ENCODE peak calls at places on chromosomes 4 and X, in nine cellular contexts. E is HL-60, N is ovary, X is A549, T is DND-41, Y is chondrocyte, M is fibroblast of lung, F is adrenal gland, B is psoas muscle. J is an unnamed sample.
A peak's percentile ranks its signal among the peaks of the same experiment; 100 is the strongest.

GRCh38 chr4:78704981-78705757 is 71.0 kb upstream of the BMP2K start:
- DNase-seq in M (peak; percentile 78), F (no peak), E (no peak), X (no peak), Y (no peak), T (no peak), N (no peak), B (no peak), J (no peak)

GRCh38 chr4:118941149-118941548 is 52.5 kb downstream of the SYNPO2 start:
- DNase-seq in F (no peak), X (no peak), M (peak; percentile 37), E (peak; percentile 14), B (no peak), N (peak; percentile 74), Y (no peak), T (no peak), J (no peak)

GRCh38 chrX:104833401-104833800 is 267.4 kb downstream of the IL1RAPL2 start:
- DNase-seq in T (no peak), F (no peak), M (peak; percentile 9), X (no peak), N (no peak), B (no peak), E (no peak), Y (no peak), J (no peak)

GRCh38 chr4:173013232-173013932 is 155.2 kb upstream of the GALNT7 start:
- DNase-seq in F (peak; percentile 73), M (peak; percentile 63), T (peak; percentile 75), Y (no peak), E (peak; percentile 47), X (peak; percentile 42), N (peak; percentile 51), B (no peak), J (peak; percentile 36)

GRCh38 chr4:101356928-101357327 is 9.6 kb upstream of the PPP3CA start:
- DNase-seq in B (no peak), T (no peak), N (no peak), F (peak; percentile 63), X (peak; percentile 28), Y (no peak), M (peak; percentile 81), E (no peak), J (no peak)

GRCh38 chr4:177093964-177094363 is 215.7 kb upstream of the NEIL3 start:
- DNase-seq in M (no peak), T (no peak), Y (no peak), F (no peak), N (no peak), X (no peak), B (no peak), E (no peak), J (no peak)

GRCh38 chr4:81664079-81664478 is 192.4 kb upstream of the RASGEF1B start:
- DNase-seq in M (no peak), X (no peak), B (no peak), T (no peak), N (no peak), E (no peak), F (no peak), Y (no peak), J (no peak)

GRCh38 chrX:37785569-37785968 is 5.7 kb downstream of the CYBB start:
- DNase-seq in E (peak; percentile 86), B (no peak), X (no peak), Y (no peak), N (no peak), T (no peak), F (no peak), M (no peak), J (no peak)

GRCh38 chr4:139514382-139515059 is 41.5 kb downstream of the SETD7 start:
- DNase-seq in B (no peak), T (no peak), Y (no peak), E (no peak), N (no peak), X (no peak), M (no peak), F (no peak), J (no peak)

GRCh38 chr4:138163171-138163570 is 79.0 kb downstream of the SLC7A11 start:
- DNase-seq in Y (no peak), T (no peak), X (no peak), E (no peak), N (no peak), M (no peak), F (no peak), B (no peak), J (no peak)

GRCh38 chr4:145154573-145154972 is 25.8 kb downstream of the OTUD4 start:
- DNase-seq in Y (no peak), N (no peak), E (no peak), B (no peak), F (no peak), T (no peak), M (peak; percentile 39), X (peak; percentile 7), J (no peak)

GRCh38 chr4:15144249-15144966 is 142.1 kb downstream of the CPEB2 start:
- DNase-seq in X (no peak), T (no peak), M (peak; percentile 35), B (no peak), E (no peak), F (no peak), N (no peak), Y (no peak), J (no peak)

GRCh38 chr4:70722199-70722791 is 531 bp downstream of the RUFY3 start:
- DNase-seq in B (peak; percentile 24), T (peak; percentile 68), Y (no peak), X (no peak), N (peak; percentile 51), E (no peak), F (peak; percentile 83), M (peak; percentile 75), J (peak; percentile 58)

GRCh38 chr4:169993531-169993930 is 32.7 kb downstream of the MFAP3L start:
- DNase-seq in X (no peak), B (no peak), E (no peak), T (no peak), N (no peak), Y (no peak), M (no peak), F (no peak), J (no peak)

DNA sequence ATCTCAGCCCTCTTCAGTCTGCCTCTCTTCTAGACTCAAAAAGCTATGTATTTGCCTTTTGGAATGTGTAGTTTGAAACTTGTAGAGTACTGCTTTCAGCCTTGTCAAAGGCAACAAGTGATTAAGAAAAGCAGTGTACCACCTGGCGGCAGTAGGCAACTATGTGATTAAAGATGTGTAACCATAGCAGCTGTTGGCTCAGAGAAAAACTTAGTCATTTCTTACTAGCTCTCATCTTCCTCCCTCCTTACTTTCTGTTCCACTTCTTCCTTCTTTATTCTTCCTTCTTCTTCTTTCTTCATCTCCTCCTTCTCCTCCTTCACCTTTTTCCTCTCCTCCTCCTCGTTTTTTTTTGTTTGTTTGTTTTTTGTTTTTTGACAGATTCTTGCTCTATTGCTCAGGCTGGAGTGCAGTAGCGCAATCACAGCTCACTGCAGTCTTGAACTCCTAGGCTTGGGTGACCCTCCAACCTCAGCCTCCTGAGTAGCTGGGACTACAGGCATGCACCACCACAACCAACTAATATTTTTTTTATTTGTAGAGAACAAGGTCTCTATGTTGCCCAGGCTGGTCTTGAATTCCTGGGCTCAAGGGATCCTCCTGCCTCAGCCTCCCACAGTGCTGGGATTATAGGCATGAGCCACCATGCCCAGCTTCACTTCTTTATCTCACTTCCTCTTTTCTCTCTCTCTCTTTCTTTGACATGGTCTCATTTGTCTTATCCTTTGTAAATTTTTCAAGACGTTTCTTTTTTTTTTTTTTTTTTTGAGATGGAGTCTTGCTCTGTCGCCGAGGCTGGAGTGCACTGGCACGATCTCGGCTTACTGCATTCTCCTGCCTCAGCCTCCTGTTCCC is 32.6 kb downstream of the ABHD18 start:
- DNase-seq in M (peak; percentile 55), B (no peak), X (peak; percentile 58), T (no peak), E (peak; percentile 11), F (no peak), N (no peak), Y (no peak), J (no peak)
- TF ChIP-seq CTCF in M (no peak), B (no peak), X (peak; percentile 49), T (peak; percentile 11), E (peak; percentile 22), F (no peak), N (no peak), Y (peak; percentile 33), J (no peak)

GRCh38 chrX:140821280-140821679 is 111.7 kb downstream of the LINC00632 start:
- DNase-seq in Y (no peak), F (no peak), T (no peak), M (no peak), N (no peak), B (no peak), X (no peak), E (no peak), J (no peak)
- TF ChIP-seq CTCF in Y (no peak), F (no peak), T (no peak), M (no peak), N (no peak), B (no peak), X (no peak), E (no peak), J (no peak)

DNA sequence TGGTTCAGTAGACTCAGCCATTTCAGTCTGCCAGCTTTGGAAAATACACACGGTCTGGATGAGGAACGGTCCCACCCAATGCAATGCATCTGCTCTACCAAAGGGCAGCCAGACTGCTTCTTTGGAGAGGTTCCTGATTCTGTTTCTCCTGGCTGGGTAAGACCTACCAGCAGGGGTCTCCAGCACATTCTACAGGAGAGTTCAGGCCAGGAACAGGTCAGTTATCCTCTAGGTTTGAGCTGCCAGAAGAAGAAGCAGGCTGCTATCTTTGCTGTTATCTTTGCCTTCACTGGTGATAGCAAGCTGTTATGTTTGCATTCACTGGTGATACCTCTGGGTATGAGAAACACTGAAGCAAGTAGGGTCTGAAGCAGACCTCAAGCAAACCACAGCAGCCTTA is 45.5 kb upstream of the PBDC1 start:
- DNase-seq in T (no peak), X (no peak), Y (no peak), N (no peak), E (peak; percentile 6), B (no peak), F (no peak), M (no peak), J (no peak)
- TF ChIP-seq CTCF in T (peak; percentile 16), X (no peak), Y (no peak), N (no peak), E (no peak), B (no peak), F (no peak), M (no peak), J (no peak)

DNA sequence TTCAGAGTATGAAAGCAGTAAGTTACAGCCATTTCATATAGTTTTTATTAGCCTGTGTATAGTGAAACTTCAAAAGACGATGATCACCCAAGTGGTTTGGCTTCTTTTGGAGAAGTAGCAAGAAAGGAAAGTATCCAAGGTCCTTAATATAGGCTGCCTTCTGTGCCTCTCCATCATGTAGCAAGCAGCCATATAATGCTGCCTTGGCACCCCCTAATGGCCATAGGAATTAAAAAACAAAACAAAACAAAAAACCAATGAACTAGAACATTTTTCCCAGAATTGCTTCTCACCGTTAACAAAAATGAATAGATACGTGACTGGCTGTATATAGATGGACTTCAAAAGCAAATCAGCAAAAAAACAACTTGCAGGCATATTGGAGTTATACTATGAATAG is 18.9 kb downstream of the LAMP2 start:
- DNase-seq in M (peak; percentile 19), E (no peak), B (no peak), X (no peak), F (no peak), N (no peak), Y (no peak), T (no peak), J (no peak)
- TF ChIP-seq CTCF in M (peak; percentile 26), E (no peak), B (no peak), X (peak; percentile 26), F (no peak), N (no peak), Y (peak; percentile 71), T (peak; percentile 31), J (peak; percentile 12)

J was measured in glutamatergic neuron.